ENCODE peak calls at places on chromosomes 5 and 9, in eight cellular contexts. O, B, U, K, G, E, X and I are unnamed samples.

GRCh38 chr9:69027355-69028097 is 8.0 kb upstream of the FXN start:
- DNase-seq in E (peak), G (no peak), B (peak), K (no peak), O (no peak), X (no peak), U (peak), I (peak)

GRCh38 chr9:135947582-135947981 is 13.6 kb downstream of the UBAC1 start:
- DNase-seq in G (no peak), U (no peak), E (no peak), B (no peak), X (no peak), K (no peak), O (no peak), I (no peak)

GRCh38 chr5:69493235-69493925 is 790 bp downstream of the OCLN start:
- DNase-seq in U (peak), E (peak), X (peak), G (no peak), B (no peak), O (no peak), K (no peak), I (no peak)

GRCh38 chr9:93346240-93347112 is 105.0 kb upstream of the FAM120A start:
- DNase-seq in K (no peak), B (no peak), X (peak), G (no peak), U (peak), E (no peak), O (no peak), I (no peak)

GRCh38 chr5:75373862-75374261 is 36.8 kb downstream of the HMGCR start:
- DNase-seq in O (no peak), K (no peak), U (no peak), G (no peak), B (no peak), E (no peak), X (no peak), I (no peak)

GRCh38 chr5:180135128-180135955 is 63.8 kb upstream of the RNF130 start:
- DNase-seq in K (no peak), U (no peak), G (no peak), E (no peak), X (peak), O (no peak), B (no peak), I (peak)

GRCh38 chr9:127976498-127976897 is 4.3 kb downstream of the EEIG1 start:
- DNase-seq in X (no peak), O (no peak), U (no peak), G (no peak), B (no peak), E (peak), K (no peak), I (no peak)

GRCh38 chr9:93589688-93590087 is 13.3 kb downstream of the PHF2 start:
- DNase-seq in K (no peak), X (no peak), B (no peak), G (no peak), O (no peak), U (no peak), E (no peak), I (no peak)

GRCh38 chr5:152221721-152222629 is 183.1 kb downstream of the NMUR2 start:
- DNase-seq in G (no peak), K (no peak), U (no peak), E (no peak), B (no peak), X (peak), O (no peak), I (no peak)

GRCh38 chr5:5140051-5141010 is at the start of gene ADAMTS16:
- DNase-seq in K (no peak), X (no peak), U (peak), G (no peak), O (no peak), E (no peak), B (no peak), I (no peak)

GRCh38 chr5:40312205-40312604 is 367.5 kb upstream of the PTGER4 start:
- DNase-seq in B (no peak), K (no peak), X (no peak), E (no peak), O (no peak), U (no peak), G (no peak), I (no peak)

GRCh38 chr5:4942831-4943178 is 197.3 kb upstream of the ADAMTS16 start:
- DNase-seq in E (no peak), B (no peak), O (no peak), U (no peak), X (no peak), G (no peak), K (no peak), I (no peak)

GRCh38 chr5:73625905-73626811 is at the start of gene ARHGEF28:
- DNase-seq in U (peak), X (peak), K (no peak), G (no peak), O (no peak), E (peak), B (no peak), I (peak)

GRCh38 chr5:115977988-115978387 is 15.7 kb downstream of the LVRN start:
- DNase-seq in E (no peak), K (no peak), X (no peak), O (no peak), U (no peak), B (no peak), G (peak), I (peak)

GRCh38 chr5:114391321-114391720 is 29.5 kb downstream of the KCNN2 start:
- DNase-seq in B (no peak), O (no peak), G (peak), X (no peak), U (no peak), E (no peak), K (no peak), I (no peak)

GRCh38 chr5:134533115-134533815 is 7.8 kb downstream of the JADE2 start:
- DNase-seq in G (no peak), O (no peak), E (no peak), U (no peak), B (no peak), X (peak), K (no peak), I (no peak)

GRCh38 chr5:14581891-14582796 is 552 bp downstream of the OTULINL start:
- DNase-seq in G (no peak), E (peak), B (peak), O (peak), K (peak), X (peak), U (peak), I (no peak)

GRCh38 chr9:10268500-10269485 is 344.0 kb downstream of the PTPRD start:
- DNase-seq in U (peak), G (no peak), X (no peak), O (no peak), K (peak), E (peak), B (no peak), I (peak)

GRCh38 chr5:141522301-141522700 is 33.4 kb downstream of the PCDHGC5 start:
- DNase-seq in G (no peak), B (no peak), K (no peak), U (no peak), X (no peak), E (no peak), O (no peak), I (no peak)

GRCh38 chr5:105740242-105740641 is 1930.5 kb downstream of the EFNA5 start:
- DNase-seq in O (no peak), K (no peak), E (no peak), U (no peak), B (no peak), X (no peak), G (no peak), I (no peak)

GRCh38 chr9:99411068-99411467 is 189.0 kb downstream of the SEC61B start:
- DNase-seq in E (no peak), O (no peak), X (no peak), G (no peak), K (no peak), B (no peak), U (no peak), I (no peak)